ENCODE peak calls at places on chromosomes 5 and 9, in seven cellular contexts. W is tibial artery, Y is foreskin fibroblast, B is neural crest cell, G is pancreas, E is HFFc6, X is cardiac muscle cell. D is an unnamed sample.

GRCh38 chr5:34563269-34563668 is 92.9 kb upstream of the RAI14 start:
- DNase-seq in W (no peak), Y (no peak), B (no peak), G (no peak), E (no peak), X (no peak), D (no peak)

GRCh38 chr9:33151007-33151557 is 16.1 kb downstream of the B4GALT1 start:
- DNase-seq in W (peak; percentile 75), Y (peak; percentile 95), B (no peak), G (no peak), E (peak; percentile 95), X (peak; percentile 97), D (no peak)

GRCh38 chr9:4147476-4148214 is 152.2 kb downstream of the GLIS3 start:
- DNase-seq in W (no peak), Y (no peak), B (no peak), G (peak; percentile 6), E (no peak), X (peak; percentile 28), D (no peak)

GRCh38 chr5:36631161-36631560 is 24.8 kb downstream of the SLC1A3 start:
- DNase-seq in W (no peak), Y (no peak), B (no peak), G (no peak), E (no peak), X (no peak), D (no peak)

GRCh38 chr9:98780059-98780749 is 16.2 kb downstream of the ANKS6 start:
- DNase-seq in W (peak; percentile 48), Y (no peak), B (no peak), G (no peak), E (no peak), X (no peak), D (no peak)

GRCh38 chr9:79213417-79214125 is 358.2 kb upstream of the TLE4 start:
- DNase-seq in W (no peak), Y (peak; percentile 63), B (no peak), G (no peak), E (peak; percentile 48), X (peak; percentile 19), D (no peak)

GRCh38 chr5:55308254-55308836 is 556 bp downstream of the MTREX start:
- DNase-seq in W (no peak), Y (peak; percentile 35), B (no peak), G (no peak), E (peak; percentile 22), X (peak; percentile 32), D (no peak)

GRCh38 chr5:88829773-88830172 is 53.2 kb downstream of the MEF2C start:
- DNase-seq in W (no peak), Y (no peak), B (no peak), G (no peak), E (no peak), X (no peak), D (no peak)

GRCh38 chr5:170572453-170572852 is 68.6 kb downstream of the KCNIP1 start:
- DNase-seq in W (no peak), Y (no peak), B (no peak), G (peak; percentile 7), E (no peak), X (no peak), D (peak; percentile 31)

GRCh38 chr5:60102961-60103683 is 209.6 kb upstream of the PDE4D start:
- DNase-seq in W (no peak), Y (peak; percentile 64), B (no peak), G (no peak), E (no peak), X (no peak), D (no peak)

GRCh38 chr5:148769941-148770340 is 56.5 kb upstream of the ADRB2 start:
- DNase-seq in W (no peak), Y (no peak), B (no peak), G (no peak), E (no peak), X (no peak), D (no peak)

GRCh38 chr5:73375949-73376348 is 72.6 kb downstream of the FOXD1 start:
- DNase-seq in W (no peak), Y (no peak), B (no peak), G (no peak), E (no peak), X (no peak), D (no peak)

GRCh38 chr5:15009420-15009819 is 137.8 kb upstream of the ANKH start:
- DNase-seq in W (no peak), Y (peak; percentile 84), B (no peak), G (peak; percentile 42), E (peak; percentile 41), X (peak; percentile 82), D (no peak)

GRCh38 chr9:134323741-134324358 is 2.4 kb upstream of the RXRA start:
- DNase-seq in W (peak; percentile 95), Y (peak; percentile 30), B (no peak), G (no peak), E (no peak), X (no peak), D (no peak)

GRCh38 chr5:60332244-60333018 is 367.5 kb downstream of the DEPDC1B start:
- DNase-seq in W (no peak), Y (peak; percentile 61), B (no peak), G (no peak), E (peak; percentile 36), X (peak; percentile 20), D (no peak)

GRCh38 chr9:107286057-107286456 is 3.0 kb downstream of the RAD23B start:
- DNase-seq in W (no peak), Y (no peak), B (no peak), G (no peak), E (no peak), X (peak; percentile 33), D (no peak)

GRCh38 chr5:73093943-73094342 is 26.4 kb upstream of the TMEM171 start:
- DNase-seq in W (no peak), Y (peak; percentile 85), B (no peak), G (no peak), E (peak; percentile 82), X (peak; percentile 30), D (no peak)

GRCh38 chr9:14383296-14383695 is 69.4 kb upstream of the NFIB start:
- DNase-seq in W (no peak), Y (peak; percentile 76), B (no peak), G (no peak), E (no peak), X (peak; percentile 81), D (no peak)

GRCh38 chr5:174381241-174381640 is 335.7 kb downstream of the NSG2 start:
- DNase-seq in W (no peak), Y (no peak), B (no peak), G (no peak), E (no peak), X (no peak), D (no peak)

GRCh38 chr9:76654575-76654974 is 109.7 kb upstream of the PCA3 start:
- DNase-seq in W (no peak), Y (peak; percentile 93), B (no peak), G (no peak), E (peak; percentile 97), X (peak; percentile 94), D (no peak)

GRCh38 chr9:4298255-4299005 is 1.4 kb downstream of the GLIS3 start:
- DNase-seq in W (peak; percentile 74), Y (peak; percentile 56), B (peak; percentile 4), G (peak; percentile 34), E (peak; percentile 16), X (no peak), D (peak; percentile 87)

GRCh38 chr9:92513349-92513748 is 22.4 kb downstream of the ECM2 start:
- DNase-seq in W (no peak), Y (no peak), B (no peak), G (no peak), E (no peak), X (no peak), D (no peak)

GRCh38 chr5:54362992-54363630 is 52.7 kb upstream of the ARL15 start:
- DNase-seq in W (no peak), Y (peak; percentile 44), B (no peak), G (no peak), E (peak; percentile 55), X (no peak), D (no peak)

GRCh38 chr9:108569624-108570023 is 286.2 kb downstream of the ACTL7B start:
- DNase-seq in W (no peak), Y (peak; percentile 92), B (no peak), G (no peak), E (peak; percentile 43), X (peak; percentile 23), D (no peak)

GRCh38 chr9:88660611-88661010 is 125.6 kb downstream of the NXNL2 start:
- DNase-seq in W (no peak), Y (peak; percentile 55), B (no peak), G (no peak), E (peak; percentile 22), X (peak; percentile 62), D (no peak)

DNA sequence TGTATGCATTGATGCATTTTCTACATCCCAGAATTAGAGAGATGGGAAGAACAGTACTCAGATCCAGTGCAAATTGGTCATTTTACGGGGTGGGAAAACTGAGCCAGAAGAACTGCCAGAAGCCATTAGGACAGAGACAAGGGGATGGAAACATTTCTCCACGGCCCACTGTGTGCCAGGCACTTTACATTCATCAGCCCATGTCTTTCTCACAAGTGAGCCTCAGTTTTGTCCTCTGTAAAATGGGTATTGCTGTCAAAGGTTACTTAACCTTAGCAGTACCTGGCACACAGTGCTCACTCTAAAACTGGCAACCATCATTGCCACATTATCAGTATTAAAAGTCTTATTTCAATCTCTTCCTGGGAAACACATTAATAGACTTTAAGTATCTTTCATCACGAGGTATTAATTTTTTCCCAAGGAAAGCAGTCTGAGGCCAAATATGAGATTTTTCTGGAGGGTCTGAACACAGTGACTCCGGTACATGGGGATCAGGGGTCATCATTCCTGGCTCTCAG is 5.2 kb downstream of the DUSP1 start:
- DNase-seq in W (no peak), Y (no peak), B (no peak), G (no peak), E (peak; percentile 87), X (peak; percentile 85), D (no peak)
- TF ChIP-seq CTCF in W (no peak), Y (no peak), B (no peak), G (no peak), E (no peak), X (no peak), D (no peak)

DNA sequence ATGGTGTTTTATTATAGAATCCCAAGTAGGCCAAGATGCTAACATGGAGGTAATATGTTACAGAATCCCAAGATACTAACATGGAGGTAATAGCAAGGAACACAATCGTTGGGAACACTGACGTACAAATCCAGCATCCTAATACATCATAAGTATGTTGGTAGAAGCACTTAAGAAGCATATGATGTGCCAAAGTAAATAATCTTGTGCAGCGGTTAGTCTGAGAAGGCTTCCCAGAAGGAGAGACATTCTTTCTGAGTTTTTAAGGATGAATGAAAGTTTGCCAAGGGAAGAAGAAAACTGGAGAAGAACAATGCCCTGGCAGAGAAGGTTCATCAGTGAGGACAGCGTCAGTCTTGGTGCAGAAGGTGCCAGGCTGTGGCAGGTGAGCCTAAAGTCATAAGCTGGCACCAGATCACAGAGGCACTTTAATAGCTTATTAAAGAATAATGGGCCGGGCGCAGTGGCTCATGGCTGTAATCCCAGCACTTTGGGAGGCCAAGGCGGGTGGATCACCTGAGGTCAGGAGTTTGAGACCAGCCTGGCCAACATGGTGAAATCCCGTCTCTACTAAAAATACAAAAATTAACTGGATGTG is 294.5 kb upstream of the PIK3R1 start:
- DNase-seq in W (no peak), Y (no peak), B (no peak), G (no peak), E (no peak), X (no peak), D (no peak)
- TF ChIP-seq CTCF in W (no peak), Y (no peak), B (no peak), G (no peak), E (no peak), X (no peak), D (no peak)

GRCh38 chr5:176405656-176406435 is 10.5 kb downstream of the CLTB start:
- DNase-seq in W (peak; percentile 52), Y (no peak), B (no peak), G (no peak), E (no peak), X (no peak), D (no peak)
- TF ChIP-seq CTCF in W (no peak), Y (no peak), B (no peak), G (no peak), E (peak; percentile 27), X (no peak), D (no peak)

GRCh38 chr5:91182763-91183162 is 200.4 kb downstream of the ARRDC3 start:
- DNase-seq in W (no peak), Y (peak; percentile 81), B (no peak), G (no peak), E (peak; percentile 15), X (peak; percentile 32), D (no peak)
- TF ChIP-seq CTCF in W (no peak), Y (peak; percentile 17), B (no peak), G (no peak), E (peak; percentile 50), X (peak; percentile 16), D (no peak)